ENCODE peak calls at places on chromosome 9, in nine cellular contexts. P is activated CD4-positive, alpha-beta T cell treated with anti-CD3 and anti-CD28 coated beads for 48 hours; Y is astrocyte of the spinal cord; A is caudate nucleus; F is amygdala; G is osteocyte; T is lower leg skin; H is NCI-H1105 treated with DMSO at 0.1 percent for 48 hours; I is heart right ventricle. Q is an unnamed sample.
A peak's percentile ranks its signal among the peaks of the same experiment; 100 is the strongest.

GRCh38 chr9:133782157-133783130 is 44.3 kb upstream of the SARDH start:
- DNase-seq in T (no peak), Y (peak; percentile 62), P (peak; percentile 80), I (peak; percentile 69), A (peak; percentile 30), G (peak; percentile 92), F (peak; percentile 46), H (peak; percentile 48), Q (peak; percentile 61)

GRCh38 chr9:101711330-101711941 is 27.0 kb downstream of the GRIN3A start:
- DNase-seq in T (no peak), I (no peak), A (no peak), G (no peak), P (peak; percentile 64), H (no peak), F (no peak), Y (no peak), Q (no peak)

GRCh38 chr9:117414220-117414905 is 494 bp downstream of the ASTN2 start:
- DNase-seq in I (peak; percentile 25), G (no peak), T (peak; percentile 80), F (no peak), A (peak; percentile 14), P (peak; percentile 5), H (peak; percentile 48), Y (no peak), Q (no peak)

GRCh38 chr9:534886-535285 is 306.6 kb upstream of the DMRT1 start:
- DNase-seq in H (peak; percentile 6), Y (no peak), G (no peak), I (peak; percentile 26), P (no peak), A (peak; percentile 85), F (peak; percentile 75), T (no peak), Q (peak; percentile 66)

GRCh38 chr9:97928968-97929604 is 6.8 kb upstream of the TRMO start:
- DNase-seq in A (no peak), F (no peak), Y (no peak), P (no peak), I (no peak), G (no peak), T (no peak), H (no peak), Q (no peak)

GRCh38 chr9:104301770-104302169 is 202.3 kb upstream of the OR13F1 start:
- DNase-seq in T (no peak), A (no peak), H (peak; percentile 88), F (no peak), Y (no peak), I (no peak), P (no peak), G (no peak), Q (no peak)

GRCh38 chr9:30773427-30773826 is 1611.0 kb upstream of the ACO1 start:
- DNase-seq in P (no peak), T (no peak), H (no peak), F (no peak), Y (no peak), I (no peak), G (no peak), A (no peak), Q (no peak)

GRCh38 chr9:134340475-134341186 is 14.4 kb downstream of the RXRA start:
- DNase-seq in F (no peak), H (no peak), I (peak; percentile 69), G (no peak), A (no peak), T (no peak), P (no peak), Y (no peak), Q (no peak)

GRCh38 chr9:91562412-91562811 is 138.8 kb upstream of the NFIL3 start:
- DNase-seq in A (no peak), P (no peak), T (no peak), G (no peak), I (no peak), F (no peak), H (no peak), Y (no peak), Q (no peak)

Q was measured in pancreas.